ENCODE peak calls at places on chromosomes 12 and 14, in four cellular contexts. Q is progenitor cell of endocrine pancreas, D is CD14-positive monocyte, Z is hepatocyte. K is an unnamed sample.

GRCh38 chr14:54652188-54652889 is 85.4 kb downstream of the SAMD4A start:
- DNase-seq in Q (no peak), D (no peak), Z (peak; percentile 90), K (peak; percentile 84)

GRCh38 chr12:124702736-124703135 is 135.3 kb upstream of the NCOR2 start:
- DNase-seq in D (no peak), Z (no peak), Q (no peak), K (no peak)

GRCh38 chr12:32739279-32739678 is 16.4 kb downstream of the YARS2 start:
- DNase-seq in Z (no peak), D (no peak), Q (no peak), K (no peak)

GRCh38 chr14:95098984-95099599 is 58.2 kb downstream of the DICER1 start:
- DNase-seq in Z (peak; percentile 81), D (no peak), Q (peak; percentile 27), K (peak; percentile 41)

GRCh38 chr12:113251404-113252070 is 30.3 kb downstream of the TPCN1 start:
- DNase-seq in D (no peak), Z (no peak), Q (no peak), K (no peak)

GRCh38 chr12:67925077-67925476 is 64.2 kb upstream of the IFNG-AS1 start:
- DNase-seq in Z (no peak), Q (no peak), D (no peak), K (no peak)

GRCh38 chr14:49959822-49960408 is 67.0 kb downstream of the ARF6 start:
- DNase-seq in Q (no peak), D (no peak), Z (no peak), K (no peak)

GRCh38 chr14:69328317-69328716 is 68.4 kb downstream of the GALNT16 start:
- DNase-seq in D (no peak), Q (no peak), Z (no peak), K (no peak)

GRCh38 chr14:32984531-32984930 is 45.9 kb downstream of the NPAS3 start:
- DNase-seq in Z (no peak), D (no peak), Q (no peak), K (no peak)

GRCh38 chr12:1919284-1919683 is 832 bp upstream of the CACNA2D4 start:
- DNase-seq in Z (peak; percentile 14), Q (no peak), D (no peak), K (no peak)

GRCh38 chr12:39505025-39505424 is 62.1 kb upstream of the KIF21A start:
- DNase-seq in Q (no peak), Z (no peak), D (no peak), K (peak; percentile 28)

GRCh38 chr14:86652512-86652911 is 1122.6 kb downstream of the FLRT2 start:
- DNase-seq in D (no peak), Q (no peak), Z (no peak), K (no peak)

GRCh38 chr14:75213172-75213571 is 36.8 kb upstream of the TMED10 start:
- DNase-seq in Z (no peak), D (no peak), Q (no peak), K (no peak)

GRCh38 chr12:52044284-52044983 is 6.8 kb upstream of the NR4A1 start:
- DNase-seq in D (no peak), Z (no peak), Q (no peak), K (no peak)

GRCh38 chr12:68565391-68565903 is 45.3 kb upstream of the RAP1B start:
- DNase-seq in Z (peak; percentile 44), Q (no peak), D (no peak), K (peak; percentile 10)

GRCh38 chr14:103762011-103762410 is 46.4 kb downstream of the ZFYVE21 start:
- DNase-seq in D (no peak), Z (no peak), Q (no peak), K (no peak)

GRCh38 chr12:106239241-106239950 is 8.4 kb downstream of the CKAP4 start:
- DNase-seq in Q (no peak), Z (no peak), D (no peak), K (no peak)

GRCh38 chr12:116456683-116457082 is 102.5 kb upstream of the MAP1LC3B2 start:
- DNase-seq in Z (no peak), Q (no peak), D (no peak), K (no peak)

GRCh38 chr12:53239643-53240258 is 7.7 kb upstream of the RARG start:
- DNase-seq in Q (no peak), D (no peak), Z (no peak), K (no peak)

GRCh38 chr14:68384335-68384734 is 408.5 kb downstream of the ZFP36L1 start:
- DNase-seq in D (peak; percentile 86), Q (no peak), Z (peak; percentile 38), K (no peak)

DNA sequence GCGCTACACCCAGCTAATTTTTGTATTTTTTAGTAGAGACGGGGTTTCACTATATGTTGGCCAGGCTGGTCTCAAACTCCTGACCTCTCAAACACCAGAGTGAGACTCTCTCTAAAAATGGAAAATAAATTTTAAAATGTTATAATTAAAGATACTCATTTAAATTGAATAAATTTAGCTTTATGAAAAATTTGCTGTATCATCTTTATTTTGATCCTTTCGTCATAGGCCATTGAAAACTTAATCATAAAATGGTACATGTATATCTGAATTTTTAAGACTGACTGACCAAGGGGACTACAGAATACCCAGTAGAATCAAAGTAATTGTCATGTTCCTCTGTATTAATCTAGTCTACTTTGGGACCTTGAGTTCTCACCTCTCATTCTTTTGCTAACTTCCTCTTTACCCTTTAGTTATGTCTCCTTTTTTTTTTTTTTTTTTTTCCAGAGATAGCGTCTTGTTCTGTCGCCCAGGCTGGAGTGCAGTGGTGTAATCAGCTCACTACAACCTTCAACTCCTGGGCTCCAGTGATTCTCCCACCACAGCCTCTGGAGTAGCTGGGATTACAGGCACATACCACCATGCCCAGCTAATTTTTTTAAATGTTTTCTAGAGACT is 9.5 kb downstream of the RAB5B start:
- DNase-seq in Q (no peak), D (no peak), Z (no peak), K (no peak)
- TF ChIP-seq CTCF in Q (no peak), D (no peak), Z (no peak), K (no peak)

DNA sequence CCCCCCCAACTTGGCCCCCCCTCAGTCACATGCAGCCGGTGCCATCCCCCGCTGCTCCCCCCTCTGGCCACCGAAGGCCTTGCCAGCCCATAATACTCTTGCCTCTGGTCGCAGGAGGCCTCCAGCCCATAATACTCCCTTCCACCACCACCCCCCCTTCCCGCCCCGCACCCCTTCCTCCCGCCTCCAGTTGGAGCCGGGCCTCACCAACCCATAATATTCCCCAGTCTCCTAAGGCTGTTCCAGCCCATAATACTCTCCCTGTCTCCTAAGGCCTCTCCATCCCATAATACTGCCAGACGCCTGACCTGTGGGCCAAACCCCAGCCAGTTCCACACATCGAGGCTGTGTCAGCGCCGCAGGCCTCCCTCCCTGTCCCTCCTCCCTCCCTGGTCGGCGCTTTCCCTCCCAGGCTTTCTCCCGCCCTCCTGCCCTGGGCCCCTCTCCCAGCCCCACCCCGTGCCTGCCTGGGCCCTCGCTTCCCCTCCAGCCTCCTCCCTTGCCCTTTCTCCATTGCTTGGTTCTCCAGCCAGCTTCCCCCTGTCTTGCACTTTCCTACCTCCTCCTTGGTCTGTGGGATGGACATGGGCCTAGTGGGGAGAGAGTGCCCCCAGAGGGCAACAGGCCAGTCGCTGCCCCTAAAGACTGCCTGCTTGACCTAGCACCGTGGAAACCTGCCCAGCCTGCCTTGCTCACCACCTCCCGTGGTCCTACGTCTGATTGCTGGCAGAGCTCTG is 6.8 kb upstream of the CHD4 start:
- DNase-seq in D (peak; percentile 70), Q (peak; percentile 88), Z (peak; percentile 98), K (peak; percentile 55)
- TF ChIP-seq CTCF in D (no peak), Q (peak; percentile 51), Z (peak; percentile 16), K (no peak)

DNA sequence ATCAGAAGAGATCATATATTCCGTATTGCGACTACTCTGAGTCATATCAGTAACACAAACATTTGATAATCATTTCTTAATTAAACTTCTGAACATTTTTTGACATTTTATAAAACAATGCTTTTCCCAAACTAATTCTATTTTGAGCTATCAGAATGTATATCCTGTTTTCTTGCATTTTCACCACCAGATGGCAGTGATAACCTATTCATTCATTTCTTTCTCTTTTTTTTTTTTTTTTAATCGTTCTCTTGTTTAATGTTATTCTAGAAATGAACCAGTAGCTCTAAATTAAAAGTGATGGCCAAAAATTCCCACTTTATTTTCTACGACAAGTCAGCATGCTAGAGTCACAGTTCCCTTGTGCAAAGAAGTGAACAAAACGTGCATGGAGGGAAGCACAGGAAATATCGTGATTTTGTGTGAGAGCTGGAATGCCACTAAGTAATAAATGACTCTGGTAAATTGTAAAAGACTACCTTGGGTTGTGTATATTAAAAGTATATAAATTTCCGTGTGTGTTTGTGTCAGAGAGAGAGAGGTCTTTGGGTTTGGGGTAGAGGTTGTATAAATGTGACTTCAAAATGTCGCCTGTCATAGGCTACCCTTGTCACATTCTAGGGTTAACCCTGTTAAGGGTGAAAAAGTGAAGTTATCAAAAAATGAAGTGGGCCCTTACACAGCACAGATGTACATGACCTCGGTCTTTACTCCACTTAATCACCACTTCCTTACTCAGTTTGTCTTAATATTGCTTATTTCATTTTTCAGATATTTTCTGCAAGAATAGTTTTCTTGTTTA is 40.4 kb upstream of the LDHB start:
- DNase-seq in D (no peak), Q (no peak), Z (peak; percentile 28), K (no peak)
- TF ChIP-seq CTCF in D (peak; percentile 65), Q (peak; percentile 97), Z (peak; percentile 84), K (peak; percentile 49)

GRCh38 chr14:39432619-39433451 is 602 bp upstream of the FBXO33 start:
- DNase-seq in Z (peak; percentile 95), Q (peak; percentile 86), D (peak; percentile 80), K (peak; percentile 95)
- TF ChIP-seq CTCF in Z (peak; percentile 26), Q (peak; percentile 19), D (no peak), K (no peak)